ENCODE peak calls at places on chromosomes 13 and 19, in four cellular contexts. T, F, Z and U are unnamed samples.

GRCh38 chr13:82627183-82627582 is 1255.1 kb downstream of the SLITRK1 start:
- DNase-seq in T (no peak), Z (no peak), F (peak), U (no peak)

GRCh38 chr13:37225414-37226047 is 120.1 kb upstream of the CSNK1A1L start:
- DNase-seq in F (peak), Z (no peak), T (no peak), U (no peak)

GRCh38 chr19:10288662-10289166 is 1.0 kb upstream of the ICAM5 start:
- DNase-seq in T (no peak), F (peak), Z (peak), U (peak)

GRCh38 chr13:66689628-66690027 is 540.5 kb downstream of the PCDH9 start:
- DNase-seq in Z (no peak), F (peak), T (no peak), U (peak)

GRCh38 chr13:44365008-44365407 is 8.6 kb upstream of the SERP2 start:
- DNase-seq in F (peak), T (no peak), Z (no peak), U (peak)

GRCh38 chr19:41405776-41406175 is 8.2 kb downstream of the BCKDHA start:
- DNase-seq in Z (no peak), F (no peak), T (no peak), U (no peak)

GRCh38 chr13:84430441-84430840 is 548.2 kb upstream of the SLITRK1 start:
- DNase-seq in F (peak), T (no peak), Z (no peak), U (peak)

GRCh38 chr13:111873676-111874178 is 193.2 kb upstream of the SOX1 start:
- DNase-seq in T (no peak), Z (no peak), F (no peak), U (no peak)

GRCh38 chr19:10784257-10784656 is 51.8 kb downstream of the TMED1 start:
- DNase-seq in F (no peak), Z (no peak), T (no peak), U (no peak)

GRCh38 chr19:7658219-7658686 is 10.6 kb upstream of the RETN start:
- DNase-seq in Z (no peak), F (no peak), T (no peak), U (peak)

GRCh38 chr13:107379398-107380155 is 811.6 kb upstream of the ARGLU1 start:
- DNase-seq in T (no peak), Z (no peak), F (no peak), U (no peak)

GRCh38 chr19:29528350-29528945 is 2.7 kb downstream of the VSTM2B start:
- DNase-seq in F (peak), T (peak), Z (peak), U (peak)

GRCh38 chr19:44576843-44577565 is 36.4 kb upstream of the IGSF23 start:
- DNase-seq in Z (peak), F (peak), T (no peak), U (peak)

GRCh38 chr19:31126236-31126635 is 223.0 kb downstream of the TSHZ3 start:
- DNase-seq in Z (no peak), T (no peak), F (no peak), U (no peak)

GRCh38 chr13:42702726-42703125 is 78.7 kb upstream of the FAM216B start:
- DNase-seq in F (no peak), Z (no peak), T (no peak), U (no peak)

GRCh38 chr19:3923096-3923758 is 9.6 kb upstream of the NMRK2 start:
- DNase-seq in Z (no peak), T (no peak), F (no peak), U (no peak)

GRCh38 chr19:41547569-41547968 is 28.4 kb upstream of the CEACAM21 start:
- DNase-seq in Z (no peak), F (no peak), T (no peak), U (no peak)

GRCh38 chr19:38440592-38440991 is 7.1 kb downstream of the RYR1 start:
- DNase-seq in Z (no peak), T (no peak), F (no peak), U (no peak)

GRCh38 chr19:29526730-29527499 is 1.1 kb downstream of the VSTM2B start:
- DNase-seq in F (no peak), Z (peak), T (no peak), U (peak)

GRCh38 chr13:46288570-46289259 is 77.0 kb downstream of the LRRC63 start:
- DNase-seq in T (no peak), F (peak), Z (no peak), U (peak)

GRCh38 chr13:77563110-77563509 is 27.6 kb downstream of the SCEL start:
- DNase-seq in Z (no peak), T (no peak), F (peak), U (no peak)

GRCh38 chr19:19602136-19602712 is 16.3 kb downstream of the PBX4 start:
- DNase-seq in F (no peak), T (no peak), Z (no peak), U (no peak)

GRCh38 chr19:53868892-53869804 is 1.5 kb downstream of the MYADM start:
- DNase-seq in Z (peak), T (no peak), F (peak), U (peak)

GRCh38 chr19:2960120-2960519 is 15.3 kb upstream of the ZNF77 start:
- DNase-seq in F (no peak), T (no peak), Z (no peak), U (no peak)

GRCh38 chr19:39356073-39356472 is 13.9 kb downstream of the SAMD4B start:
- DNase-seq in F (no peak), Z (no peak), T (no peak), U (no peak)

GRCh38 chr13:99103536-99103935 is 97.1 kb upstream of the UBAC2 start:
- DNase-seq in T (no peak), F (no peak), Z (peak), U (peak)

GRCh38 chr13:36133950-36134349 is 2.8 kb upstream of the DCLK1 start:
- DNase-seq in Z (no peak), T (no peak), F (no peak), U (no peak)

GRCh38 chr19:57465680-57466381 is 8.9 kb upstream of the VN1R1 start:
- DNase-seq in Z (no peak), T (no peak), F (peak), U (peak)

GRCh38 chr13:100528353-100528752 is 60.2 kb downstream of the GGACT start:
- DNase-seq in F (no peak), Z (no peak), T (no peak), U (no peak)

GRCh38 chr19:3372413-3372812 is 6.0 kb downstream of the NFIC start:
- DNase-seq in Z (no peak), F (no peak), T (no peak), U (no peak)

GRCh38 chr19:50500753-50501151 is 10.2 kb downstream of the JOSD2 start:
- DNase-seq in F (no peak), Z (no peak), T (no peak), U (no peak)

GRCh38 chr19:44905437-44906160 is at the start of gene APOE:
- DNase-seq in T (peak), Z (peak), F (no peak), U (peak)

GRCh38 chr13:59766236-59766635 is 397.5 kb downstream of the DIAPH3 start:
- DNase-seq in Z (no peak), F (no peak), T (no peak), U (peak)

GRCh38 chr19:38219221-38219620 is 4.8 kb downstream of the DPF1 start:
- DNase-seq in Z (no peak), F (no peak), T (no peak), U (no peak)

DNA sequence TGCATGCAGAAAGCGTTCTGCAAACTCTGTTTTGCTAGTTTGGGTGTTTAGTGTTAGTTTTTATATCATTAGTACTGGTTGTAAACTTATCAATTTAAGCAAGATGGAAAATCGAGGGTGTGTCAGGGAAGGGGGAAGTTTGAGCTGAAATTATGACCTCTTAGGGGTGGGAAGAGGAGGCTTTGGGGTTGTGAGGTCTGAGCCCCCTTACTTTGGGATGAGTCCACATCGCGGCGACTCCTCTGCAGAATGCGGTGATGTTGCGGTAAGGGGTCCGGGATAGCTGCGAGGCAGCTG is 745 bp upstream of the NDUFS7 start:
- DNase-seq in Z (no peak), T (no peak), F (no peak), U (no peak)
- H3K56ac ChIP-seq in Z (no peak), T (no peak), F (no peak), U (no peak)

GRCh38 chr19:47805313-47805712 is 962 bp upstream of the TPRX1 start:
- DNase-seq in F (no peak), T (no peak), Z (no peak), U (no peak)
- H3K56ac ChIP-seq in F (no peak), T (no peak), Z (no peak), U (no peak)

DNA sequence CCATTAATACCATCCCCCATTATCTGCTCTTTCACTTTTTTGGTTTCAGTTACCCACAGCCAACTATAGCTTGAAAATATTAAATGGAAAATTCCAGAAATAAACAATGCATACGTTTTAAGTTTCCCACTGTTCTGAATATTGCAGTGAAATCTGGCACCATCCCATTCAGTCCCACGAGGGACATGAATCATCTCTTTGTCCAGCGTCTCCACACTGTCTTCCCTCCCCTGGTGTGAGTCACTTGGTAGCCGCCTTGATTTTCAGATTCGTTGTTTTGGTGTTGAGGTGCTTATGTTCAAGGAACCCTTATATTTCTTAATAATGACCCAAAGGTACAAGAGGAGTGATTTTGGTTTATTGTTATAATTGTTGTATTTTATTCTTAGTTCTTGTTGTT is 246.1 kb downstream of the DCT start:
- DNase-seq in F (peak), T (no peak), Z (no peak), U (no peak)
- H3K56ac ChIP-seq in F (no peak), T (no peak), Z (no peak), U (no peak)

DNA sequence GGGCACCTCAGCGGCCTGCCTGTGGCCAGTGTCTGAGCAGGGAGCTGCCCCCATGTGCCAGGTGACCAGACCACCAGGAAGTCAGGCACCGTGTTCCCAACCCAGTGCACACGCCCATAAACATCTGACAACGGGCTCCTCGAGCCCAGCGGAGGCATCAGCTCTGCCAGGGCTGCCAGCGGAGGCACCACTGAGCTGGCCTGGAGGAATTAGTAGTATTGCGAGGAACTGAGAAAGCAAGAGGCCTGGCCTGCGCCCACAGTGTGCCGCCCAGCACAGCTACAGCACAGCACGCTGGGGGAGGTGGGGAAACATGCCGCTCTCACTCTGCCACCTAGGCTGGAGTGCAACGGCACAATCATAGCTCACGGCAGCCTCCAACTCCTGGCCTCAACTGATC is 44.6 kb downstream of the ANKRD27 start:
- DNase-seq in F (no peak), Z (peak), T (no peak), U (peak)
- H3K56ac ChIP-seq in F (no peak), Z (no peak), T (no peak), U (no peak)

GRCh38 chr19:12162513-12162881 is 399 bp upstream of the ZNF136 start:
- DNase-seq in Z (no peak), T (no peak), F (no peak), U (no peak)
- H3K56ac ChIP-seq in Z (no peak), T (no peak), F (no peak), U (no peak)

GRCh38 chr13:49418206-49418605 is 25.7 kb downstream of the CAB39L start:
- DNase-seq in T (no peak), F (no peak), Z (no peak), U (no peak)
- H3K56ac ChIP-seq in T (no peak), F (no peak), Z (no peak), U (no peak)

GRCh38 chr13:61989984-61990383 is 574.3 kb upstream of the PCDH20 start:
- DNase-seq in T (no peak), Z (no peak), F (no peak), U (no peak)
- H3K56ac ChIP-seq in T (no peak), Z (no peak), F (no peak), U (no peak)

GRCh38 chr13:49357694-49358093 is 86.2 kb downstream of the CAB39L start:
- DNase-seq in F (peak), T (no peak), Z (no peak), U (no peak)
- H3K56ac ChIP-seq in F (peak), T (no peak), Z (no peak), U (no peak)